ENCODE peak calls at places on chromosomes 11 and 22, in five cellular contexts. One of them, this sample, is unnamed.

GRCh38 chr11:11582261-11582701 is 39.5 kb downstream of the GALNT18 start:
- DNase-seq in heart left ventricle: no peak
- DNase-seq in lower lobe of right lung: no peak
- DNase-seq in iPS DF 6.9: no peak
- DNase-seq in right lobe of liver: no peak
- DNase-seq in this sample: no peak

GRCh38 chr11:66106786-66107599 is 36.9 kb downstream of the PACS1 start:
- DNase-seq in lower lobe of right lung: no peak
- DNase-seq in right lobe of liver: no peak
- DNase-seq in iPS DF 6.9: no peak
- DNase-seq in heart left ventricle: no peak
- DNase-seq in this sample: no peak

GRCh38 chr22:25702046-25702445 is 39.9 kb upstream of the MYO18B start:
- DNase-seq in iPS DF 6.9: no peak
- DNase-seq in right lobe of liver: no peak
- DNase-seq in heart left ventricle: no peak
- DNase-seq in lower lobe of right lung: no peak
- DNase-seq in this sample: no peak

GRCh38 chr11:102144357-102145342 is 34.4 kb downstream of the YAP1 start:
- DNase-seq in heart left ventricle: peak; percentile 45
- DNase-seq in right lobe of liver: peak; percentile 26
- DNase-seq in lower lobe of right lung: no peak
- DNase-seq in iPS DF 6.9: no peak
- DNase-seq in this sample: no peak

GRCh38 chr22:19182472-19183157 is 4.1 kb upstream of the SLC25A1 start:
- DNase-seq in lower lobe of right lung: no peak
- DNase-seq in iPS DF 6.9: no peak
- DNase-seq in heart left ventricle: no peak
- DNase-seq in right lobe of liver: no peak
- DNase-seq in this sample: no peak

GRCh38 chr11:103867481-103867880 is 169.0 kb upstream of the DDI1 start:
- DNase-seq in heart left ventricle: no peak
- DNase-seq in lower lobe of right lung: no peak
- DNase-seq in iPS DF 6.9: no peak
- DNase-seq in right lobe of liver: no peak
- DNase-seq in this sample: no peak

GRCh38 chr22:49433717-49434611 is 393.7 kb downstream of the BRD1 start:
- DNase-seq in heart left ventricle: no peak
- DNase-seq in iPS DF 6.9: no peak
- DNase-seq in lower lobe of right lung: no peak
- DNase-seq in right lobe of liver: no peak
- DNase-seq in this sample: no peak

GRCh38 chr11:106208795-106209194 is 131.3 kb downstream of the AASDHPPT start:
- DNase-seq in lower lobe of right lung: no peak
- DNase-seq in heart left ventricle: no peak
- DNase-seq in right lobe of liver: no peak
- DNase-seq in iPS DF 6.9: no peak
- DNase-seq in this sample: no peak

GRCh38 chr11:2092956-2093412 is 46.2 kb downstream of the IGF2 start:
- DNase-seq in lower lobe of right lung: peak; percentile 83
- DNase-seq in iPS DF 6.9: no peak
- DNase-seq in heart left ventricle: peak; percentile 91
- DNase-seq in right lobe of liver: peak; percentile 92
- DNase-seq in this sample: no peak

GRCh38 chr11:45280449-45280848 is 5.7 kb downstream of the SYT13 start:
- DNase-seq in heart left ventricle: no peak
- DNase-seq in right lobe of liver: no peak
- DNase-seq in lower lobe of right lung: no peak
- DNase-seq in iPS DF 6.9: no peak
- DNase-seq in this sample: no peak

GRCh38 chr11:8283510-8284272 is 20.0 kb upstream of the LMO1 start:
- DNase-seq in right lobe of liver: no peak
- DNase-seq in iPS DF 6.9: no peak
- DNase-seq in lower lobe of right lung: peak; percentile 36
- DNase-seq in heart left ventricle: no peak
- DNase-seq in this sample: no peak

GRCh38 chr11:46513934-46514342 is 79.9 kb downstream of the AMBRA1 start:
- DNase-seq in heart left ventricle: peak; percentile 64
- DNase-seq in right lobe of liver: peak; percentile 34
- DNase-seq in iPS DF 6.9: no peak
- DNase-seq in lower lobe of right lung: no peak
- DNase-seq in this sample: no peak

GRCh38 chr11:123305601-123306000 is 110.6 kb upstream of the CLMP start:
- DNase-seq in right lobe of liver: no peak
- DNase-seq in lower lobe of right lung: no peak
- DNase-seq in heart left ventricle: no peak
- DNase-seq in iPS DF 6.9: no peak
- DNase-seq in this sample: no peak

GRCh38 chr11:102320679-102321078 is 3.4 kb downstream of the BIRC3 start:
- DNase-seq in heart left ventricle: no peak
- DNase-seq in iPS DF 6.9: no peak
- DNase-seq in right lobe of liver: no peak
- DNase-seq in lower lobe of right lung: no peak
- DNase-seq in this sample: no peak

GRCh38 chr11:45580399-45580798 is 85.0 kb downstream of the CHST1 start:
- DNase-seq in lower lobe of right lung: no peak
- DNase-seq in iPS DF 6.9: no peak
- DNase-seq in heart left ventricle: no peak
- DNase-seq in right lobe of liver: no peak
- DNase-seq in this sample: peak; percentile 43

GRCh38 chr22:40462195-40462988 is 92.0 kb downstream of the SGSM3 start:
- DNase-seq in lower lobe of right lung: no peak
- DNase-seq in right lobe of liver: no peak
- DNase-seq in heart left ventricle: no peak
- DNase-seq in iPS DF 6.9: no peak
- DNase-seq in this sample: no peak

GRCh38 chr22:48942698-48943566 is 884.7 kb downstream of the BRD1 start:
- DNase-seq in iPS DF 6.9: no peak
- DNase-seq in right lobe of liver: no peak
- DNase-seq in heart left ventricle: no peak
- DNase-seq in lower lobe of right lung: no peak
- DNase-seq in this sample: no peak

GRCh38 chr11:92087916-92088537 is 136.6 kb upstream of the FAT3 start:
- DNase-seq in heart left ventricle: no peak
- DNase-seq in lower lobe of right lung: no peak
- DNase-seq in iPS DF 6.9: no peak
- DNase-seq in right lobe of liver: no peak
- DNase-seq in this sample: no peak

GRCh38 chr22:42582987-42583386 is 29.2 kb downstream of the SERHL2 start:
- DNase-seq in right lobe of liver: no peak
- DNase-seq in iPS DF 6.9: no peak
- DNase-seq in lower lobe of right lung: no peak
- DNase-seq in heart left ventricle: no peak
- DNase-seq in this sample: no peak

GRCh38 chr22:19143967-19144400 is 467 bp downstream of the ESS2 start:
- DNase-seq in heart left ventricle: no peak
- DNase-seq in lower lobe of right lung: no peak
- DNase-seq in right lobe of liver: no peak
- DNase-seq in iPS DF 6.9: no peak
- DNase-seq in this sample: no peak

GRCh38 chr11:112292785-112293407 is 32.2 kb upstream of the PLET1 start:
- DNase-seq in heart left ventricle: no peak
- DNase-seq in iPS DF 6.9: no peak
- DNase-seq in right lobe of liver: no peak
- DNase-seq in lower lobe of right lung: no peak
- DNase-seq in this sample: no peak
- H3K4me1 ChIP-seq in heart left ventricle: peaks cover 17% of the 10 kb centered on the region
- H3K4me1 ChIP-seq in iPS DF 6.9: no peaks in the 10 kb centered on the region
- H3K4me1 ChIP-seq in right lobe of liver: peaks cover 4% of the 10 kb centered on the region
- H3K4me1 ChIP-seq in lower lobe of right lung: peaks cover 26% of the 10 kb centered on the region
- H3K4me1 ChIP-seq in this sample: no peaks in the 10 kb centered on the region

DNA sequence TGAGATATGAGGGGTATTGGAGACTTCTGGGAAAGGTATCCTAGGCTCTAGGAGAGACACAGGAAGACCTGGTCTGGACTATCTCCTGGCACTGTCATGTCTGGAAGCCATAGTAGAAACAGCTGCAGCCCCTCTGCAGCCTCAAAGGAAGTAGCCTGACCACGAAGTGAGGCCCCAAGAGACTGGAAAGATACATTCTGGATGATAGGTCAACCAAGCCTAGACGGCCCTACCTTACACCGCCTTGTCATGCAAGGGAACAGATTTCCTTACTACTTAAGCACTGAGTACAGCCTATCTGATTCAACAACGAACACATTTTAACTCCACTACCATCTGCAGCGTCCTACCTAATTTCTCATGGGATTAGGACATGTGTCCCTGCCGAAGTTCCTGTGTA is 31.1 kb downstream of the UQCR10 start:
- DNase-seq in iPS DF 6.9: no peak
- DNase-seq in right lobe of liver: no peak
- DNase-seq in heart left ventricle: no peak
- DNase-seq in lower lobe of right lung: no peak
- DNase-seq in this sample: no peak
- H3K36me3 ChIP-seq in iPS DF 6.9: peaks cover 8% of the 10 kb centered on the region
- H3K36me3 ChIP-seq in right lobe of liver: no peaks in the 10 kb centered on the region
- H3K36me3 ChIP-seq in heart left ventricle: peaks cover 95% of the 10 kb centered on the region
- H3K36me3 ChIP-seq in lower lobe of right lung: peaks cover 77% of the 10 kb centered on the region
- H3K36me3 ChIP-seq in this sample: peaks cover 73% of the 10 kb centered on the region

DNA sequence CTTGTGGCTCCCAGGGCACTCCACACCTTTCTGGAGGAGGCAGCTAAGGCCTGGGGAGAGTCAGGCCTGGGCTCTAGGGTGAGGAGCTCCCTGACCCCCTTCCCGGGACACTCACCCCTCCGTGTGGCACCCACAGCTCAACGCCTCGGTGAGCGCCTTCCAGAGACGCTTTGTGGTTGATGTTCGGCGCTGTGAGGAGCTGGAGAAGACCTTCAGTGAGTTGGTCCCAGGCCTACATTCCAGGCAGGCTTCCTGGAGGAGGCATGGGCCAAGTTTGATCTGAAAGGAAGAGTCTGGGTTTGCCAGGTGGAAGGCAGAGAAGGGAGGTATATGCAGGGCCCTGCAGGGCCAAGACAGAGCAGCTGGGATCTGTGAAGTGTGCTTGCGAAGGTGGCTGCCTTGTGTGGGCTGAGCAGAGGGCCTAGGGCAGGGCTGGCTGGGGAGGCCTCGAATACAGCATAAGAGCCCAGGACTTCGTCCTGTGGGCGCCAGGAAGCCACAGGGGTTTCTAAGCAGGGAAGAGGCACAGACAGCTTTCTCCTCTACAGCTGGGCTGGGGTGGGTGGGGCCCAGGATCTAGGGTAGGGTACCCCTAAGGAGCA is 2.9 kb downstream of the TCIRG1 start:
- DNase-seq in right lobe of liver: no peak
- DNase-seq in iPS DF 6.9: no peak
- DNase-seq in heart left ventricle: peak; percentile 25
- DNase-seq in lower lobe of right lung: peak; percentile 41
- DNase-seq in this sample: no peak
- H3K27me3 ChIP-seq in right lobe of liver: no peaks in the 10 kb centered on the region
- H3K27me3 ChIP-seq in iPS DF 6.9: no peaks in the 10 kb centered on the region
- H3K27me3 ChIP-seq in heart left ventricle: no peaks in the 10 kb centered on the region
- H3K27me3 ChIP-seq in lower lobe of right lung: no peaks in the 10 kb centered on the region
- H3K27me3 ChIP-seq in this sample: no peaks in the 10 kb centered on the region

GRCh38 chr11:73285721-73286120 is 13.6 kb downstream of the P2RY6 start:
- DNase-seq in right lobe of liver: no peak
- DNase-seq in iPS DF 6.9: no peak
- DNase-seq in lower lobe of right lung: no peak
- DNase-seq in heart left ventricle: no peak
- DNase-seq in this sample: no peak
- H3K4me1 ChIP-seq in right lobe of liver: peaks cover 6% of the 10 kb centered on the region
- H3K4me1 ChIP-seq in iPS DF 6.9: peaks cover 2% of the 10 kb centered on the region
- H3K4me1 ChIP-seq in lower lobe of right lung: peaks cover 47% of the 10 kb centered on the region
- H3K4me1 ChIP-seq in heart left ventricle: peaks cover 17% of the 10 kb centered on the region
- H3K4me1 ChIP-seq in this sample: peaks cover 4% of the 10 kb centered on the region

DNA sequence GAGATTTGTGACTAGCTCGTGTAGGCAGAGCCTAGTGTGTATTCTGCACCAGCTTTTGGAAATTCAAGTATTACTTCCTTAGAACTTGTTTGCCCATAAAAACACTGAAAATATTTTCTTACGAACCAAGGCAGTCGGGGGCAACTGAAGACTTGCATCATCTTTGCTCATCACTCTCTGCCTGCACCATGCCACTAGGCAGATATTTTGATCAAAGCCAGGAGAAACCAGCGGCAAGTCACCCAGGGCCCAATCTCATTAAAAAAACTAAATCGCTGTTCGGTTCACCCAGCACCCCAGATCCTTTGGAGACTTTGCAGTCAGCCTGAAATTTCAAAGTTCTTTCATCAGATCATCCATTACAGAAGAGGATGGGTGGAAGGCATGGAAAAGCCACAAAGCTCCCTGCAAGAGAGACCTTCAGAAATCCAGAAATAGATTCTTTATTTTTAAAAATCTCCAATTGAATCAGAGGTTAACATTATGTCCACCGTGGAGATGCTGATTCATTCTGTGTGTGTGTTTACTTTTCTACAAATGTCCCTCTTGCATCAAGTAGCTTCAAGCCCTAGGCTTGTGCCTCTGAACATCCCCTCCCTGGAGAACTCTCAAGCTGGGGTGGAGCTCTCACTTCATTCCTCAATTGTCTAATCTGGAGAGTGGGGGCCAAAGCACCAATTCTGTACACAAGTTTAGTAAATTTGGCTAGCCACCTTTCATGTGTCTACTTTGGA is 78.4 kb downstream of the ETS1 start:
- DNase-seq in iPS DF 6.9: no peak
- DNase-seq in heart left ventricle: no peak
- DNase-seq in lower lobe of right lung: no peak
- DNase-seq in right lobe of liver: no peak
- DNase-seq in this sample: no peak
- H3K36me3 ChIP-seq in iPS DF 6.9: no peaks in the 10 kb centered on the region
- H3K36me3 ChIP-seq in heart left ventricle: peaks cover 16% of the 10 kb centered on the region
- H3K36me3 ChIP-seq in lower lobe of right lung: peaks cover 16% of the 10 kb centered on the region
- H3K36me3 ChIP-seq in right lobe of liver: no peaks in the 10 kb centered on the region
- H3K36me3 ChIP-seq in this sample: peaks cover 16% of the 10 kb centered on the region

DNA sequence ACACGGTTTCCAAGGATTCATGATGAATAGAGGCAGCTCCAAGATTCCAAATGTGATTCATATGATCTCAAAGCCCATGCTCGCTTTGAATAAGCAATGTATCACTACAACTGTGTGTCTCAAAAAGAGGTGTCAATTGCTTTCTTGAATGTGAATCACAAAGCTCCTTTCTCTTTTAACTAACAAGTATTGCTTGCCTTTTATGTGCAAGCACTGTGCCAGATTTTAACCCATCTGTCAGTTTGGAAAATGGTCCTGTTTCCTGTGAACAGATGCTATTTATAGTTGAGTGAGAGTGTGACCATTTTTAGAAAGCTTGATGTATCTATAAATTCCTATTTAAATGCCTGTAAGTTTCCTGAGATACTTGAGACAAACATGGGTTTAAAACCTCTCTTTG is 6.5 kb downstream of the OOSP1 start:
- DNase-seq in iPS DF 6.9: no peak
- DNase-seq in right lobe of liver: no peak
- DNase-seq in lower lobe of right lung: no peak
- DNase-seq in heart left ventricle: no peak
- DNase-seq in this sample: no peak
- H3K27me3 ChIP-seq in iPS DF 6.9: no peaks in the 10 kb centered on the region
- H3K27me3 ChIP-seq in right lobe of liver: no peaks in the 10 kb centered on the region
- H3K27me3 ChIP-seq in lower lobe of right lung: no peaks in the 10 kb centered on the region
- H3K27me3 ChIP-seq in heart left ventricle: no peaks in the 10 kb centered on the region
- H3K27me3 ChIP-seq in this sample: no peaks in the 10 kb centered on the region